ENCODE peak calls at places on chromosomes 1 and 21, in eight cellular contexts. E is endothelial cell of umbilical vein; Q is PC-9; N is fibroblast of lung; X is right lobe of liver; U is adipocyte; V is heart right ventricle; O is CD8-positive, alpha-beta memory T cell. M is an unnamed sample.
A peak's percentile ranks its signal among the peaks of the same experiment; 100 is the strongest.

GRCh38 chr1:27570383-27570755 is 33.6 kb downstream of the AHDC1 start:
- DNase-seq in O (no peak), N (no peak), X (no peak), U (no peak), V (no peak), Q (no peak), E (no peak), M (no peak)

GRCh38 chr21:33289199-33289819 is 23.1 kb downstream of the IL10RB start:
- DNase-seq in E (no peak), Q (no peak), X (no peak), U (peak; percentile 61), N (no peak), O (no peak), V (no peak), M (no peak)

GRCh38 chr1:234753979-234754378 is 144.0 kb upstream of the IRF2BP2 start:
- DNase-seq in U (no peak), E (no peak), O (no peak), V (no peak), N (no peak), X (no peak), Q (no peak), M (no peak)

GRCh38 chr1:197695961-197696360 is 79.3 kb downstream of the DENND1B start:
- DNase-seq in U (peak; percentile 31), O (no peak), V (no peak), X (no peak), E (no peak), N (peak; percentile 47), Q (no peak), M (no peak)

GRCh38 chr21:39251326-39251725 is 62.1 kb downstream of the BRWD1 start:
- DNase-seq in X (no peak), Q (no peak), U (peak; percentile 74), E (peak; percentile 28), N (peak; percentile 63), O (no peak), V (no peak), M (no peak)

GRCh38 chr1:39105061-39105840 is 79.1 kb downstream of the NDUFS5 start:
- DNase-seq in V (peak; percentile 72), O (peak; percentile 60), X (peak; percentile 87), N (peak; percentile 56), U (peak; percentile 89), Q (no peak), E (peak; percentile 60), M (peak; percentile 84)

GRCh38 chr21:45283611-45284455 is 3.9 kb downstream of the POFUT2 start:
- DNase-seq in E (no peak), Q (no peak), O (no peak), X (no peak), V (no peak), U (no peak), N (no peak), M (peak; percentile 38)

GRCh38 chr1:188782220-188782841 is 1695.3 kb downstream of the BRINP3 start:
- DNase-seq in Q (peak; percentile 46), X (no peak), N (peak; percentile 56), E (peak; percentile 31), U (peak; percentile 57), V (no peak), O (no peak), M (no peak)

GRCh38 chr1:30953685-30954084 is 45.1 kb upstream of the SDC3 start:
- DNase-seq in Q (no peak), X (no peak), O (no peak), U (no peak), N (no peak), V (no peak), E (no peak), M (no peak)

GRCh38 chr1:101742513-101742912 is 254.2 kb downstream of the OLFM3 start:
- DNase-seq in Q (no peak), V (no peak), U (no peak), O (no peak), X (no peak), E (no peak), N (no peak), M (no peak)

GRCh38 chr1:185626344-185626743 is 107.8 kb upstream of the HMCN1 start:
- DNase-seq in V (no peak), E (no peak), Q (no peak), O (no peak), U (no peak), N (no peak), X (no peak), M (no peak)

GRCh38 chr1:9190234-9190633 is 44.3 kb upstream of the H6PD start:
- DNase-seq in U (no peak), V (no peak), E (no peak), Q (no peak), O (no peak), N (no peak), X (no peak), M (no peak)

GRCh38 chr1:178684111-178684510 is 40.9 kb upstream of the RALGPS2 start:
- DNase-seq in N (no peak), X (no peak), V (no peak), E (no peak), Q (peak; percentile 49), O (no peak), U (no peak), M (no peak)

GRCh38 chr1:5890346-5891106 is 101.7 kb downstream of the NPHP4 start:
- DNase-seq in U (no peak), O (no peak), X (no peak), V (no peak), Q (no peak), E (no peak), N (no peak), M (peak; percentile 20)

DNA sequence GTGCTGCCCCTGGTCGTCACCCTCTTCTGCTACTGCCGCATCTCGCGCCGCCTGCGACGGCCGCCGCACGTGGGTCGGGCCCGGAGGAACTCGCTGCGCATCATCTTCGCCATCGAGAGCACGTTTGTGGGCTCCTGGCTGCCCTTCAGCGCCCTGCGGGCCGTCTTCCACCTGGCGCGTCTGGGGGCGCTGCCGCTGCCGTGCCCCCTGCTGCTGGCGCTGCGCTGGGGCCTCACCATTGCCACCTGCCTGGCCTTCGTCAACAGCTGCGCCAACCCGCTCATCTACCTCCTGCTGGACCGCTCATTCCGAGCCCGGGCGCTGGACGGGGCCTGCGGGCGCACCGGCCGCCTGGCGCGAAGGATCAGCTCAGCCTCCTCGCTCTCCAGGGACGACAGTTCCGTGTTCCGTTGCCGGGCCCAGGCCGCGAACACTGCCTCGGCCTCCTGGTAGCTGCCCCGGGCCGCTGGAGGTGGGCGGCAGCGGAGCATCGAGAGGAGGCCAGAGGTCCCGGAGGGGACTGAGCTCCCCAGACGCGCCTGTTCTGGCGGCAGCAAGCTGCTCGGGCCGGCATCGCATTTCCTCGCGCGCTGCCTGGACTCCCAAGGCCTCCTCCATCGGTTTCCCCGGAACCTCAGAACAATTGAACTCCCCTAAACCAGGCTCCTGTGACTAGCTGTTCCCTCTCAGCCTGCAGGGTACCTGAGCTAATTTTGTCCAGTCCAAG is 1.1 kb downstream of the GPR25 start:
- DNase-seq in N (no peak), E (no peak), V (no peak), O (no peak), X (no peak), U (no peak), Q (no peak), M (no peak)
- H3K4me1 ChIP-seq in N (no peaks in the 10 kb centered on the region), E (peaks cover 10% of the 10 kb centered on the region), V (peaks cover 12% of the 10 kb centered on the region), O (peaks cover 39% of the 10 kb centered on the region), X (no peaks in the 10 kb centered on the region), U (peaks cover 6% of the 10 kb centered on the region), Q (no peaks in the 10 kb centered on the region), M (peaks cover 14% of the 10 kb centered on the region)

DNA sequence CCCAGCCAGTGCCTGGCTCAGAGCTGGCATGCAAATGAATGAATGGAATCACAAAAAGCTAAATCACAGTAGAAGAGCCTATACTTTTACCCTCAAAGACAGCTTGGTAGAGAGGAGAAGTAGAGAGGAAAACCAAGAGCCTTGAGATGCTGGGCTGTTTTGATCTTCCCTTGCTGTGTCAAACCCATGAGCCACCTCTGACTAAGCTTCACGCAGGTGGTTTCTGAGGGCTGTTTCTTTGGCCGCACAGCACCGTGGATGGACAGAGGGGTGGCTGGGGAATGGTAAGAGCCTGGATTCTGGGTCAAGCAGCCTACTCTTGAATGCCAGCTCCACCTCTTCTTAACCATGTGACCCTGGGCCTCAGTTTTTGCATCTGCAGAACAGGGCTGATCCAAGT is 18.6 kb downstream of the ABCG1 start:
- DNase-seq in X (no peak), Q (no peak), E (no peak), U (no peak), O (peak; percentile 27), N (no peak), V (no peak), M (no peak)
- H3K4me1 ChIP-seq in X (peaks cover 9% of the 10 kb centered on the region), Q (peaks cover 36% of the 10 kb centered on the region), E (peaks cover 26% of the 10 kb centered on the region), U (peaks cover 31% of the 10 kb centered on the region), O (peaks cover 74% of the 10 kb centered on the region), N (peaks cover 12% of the 10 kb centered on the region), V (peaks cover 61% of the 10 kb centered on the region), M (peaks cover 66% of the 10 kb centered on the region)

DNA sequence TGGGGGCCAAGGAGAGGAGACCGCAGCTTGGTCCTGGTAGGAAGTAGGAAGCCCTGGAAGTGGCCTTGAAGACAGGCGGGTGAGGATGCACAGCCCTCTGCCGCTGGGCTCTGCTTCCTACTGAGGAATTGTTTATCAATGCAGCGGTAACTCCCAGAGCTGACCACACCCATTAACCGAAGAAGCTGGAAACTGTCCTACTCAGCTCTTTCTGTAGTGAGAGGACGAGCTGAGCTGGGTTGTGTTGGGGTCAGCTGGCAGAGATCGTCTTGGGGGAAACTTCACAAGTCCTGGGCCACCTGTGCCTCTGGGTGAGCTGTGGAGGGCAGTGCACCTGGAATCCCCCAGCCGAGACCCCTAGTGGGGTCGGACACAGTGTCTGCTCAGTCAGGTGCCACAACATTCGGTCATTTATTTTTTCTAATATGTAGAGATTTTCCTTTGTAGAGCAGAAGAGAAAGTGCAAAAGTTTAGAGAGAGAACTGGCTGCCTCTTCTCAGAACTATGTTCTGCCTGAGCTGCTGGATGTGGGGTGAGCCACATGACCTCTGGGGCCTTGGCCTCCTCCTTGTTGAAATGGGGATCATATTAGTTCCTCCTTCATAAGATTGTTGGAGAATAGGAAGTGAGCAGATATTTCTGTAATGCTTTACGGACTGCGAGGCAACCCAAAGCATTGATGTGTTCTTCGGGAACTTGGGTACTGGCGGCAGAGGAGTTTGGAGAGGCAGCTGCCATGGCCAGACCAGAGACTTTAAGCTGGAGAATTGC is 3.6 kb downstream of the NECAP2 start:
- DNase-seq in U (no peak), Q (no peak), O (no peak), E (no peak), N (no peak), V (no peak), X (no peak), M (no peak)
- H3K4me1 ChIP-seq in U (peaks cover 13% of the 10 kb centered on the region), Q (peaks cover 5% of the 10 kb centered on the region), O (peaks cover 46% of the 10 kb centered on the region), E (peaks cover 12% of the 10 kb centered on the region), N (peaks cover 8% of the 10 kb centered on the region), V (peaks cover 31% of the 10 kb centered on the region), X (no peaks in the 10 kb centered on the region), M (peaks cover 46% of the 10 kb centered on the region)

GRCh38 chr1:41741244-41741643 is 177.5 kb downstream of the HIVEP3 start:
- DNase-seq in O (no peak), E (no peak), X (no peak), V (no peak), U (no peak), Q (no peak), N (no peak), M (no peak)

GRCh38 chr1:41743361-41743760 is 175.4 kb downstream of the HIVEP3 start:
- DNase-seq in X (no peak), E (no peak), Q (no peak), V (no peak), O (no peak), N (peak; percentile 56), U (no peak), M (no peak)

GRCh38 chr1:41740058-41740457 is 178.7 kb downstream of the HIVEP3 start:
- DNase-seq in V (no peak), O (no peak), N (no peak), Q (no peak), E (no peak), X (no peak), U (no peak), M (no peak)

GRCh38 chr1:41740630-41741239 is 178.0 kb downstream of the HIVEP3 start:
- DNase-seq in Q (no peak), V (no peak), U (no peak), X (no peak), N (no peak), E (no peak), O (no peak), M (no peak)

GRCh38 chr1:41742219-41742618 is 176.5 kb downstream of the HIVEP3 start:
- DNase-seq in X (no peak), Q (no peak), E (peak; percentile 27), O (no peak), V (no peak), U (peak; percentile 42), N (peak; percentile 80), M (no peak)
- H3K4me1 ChIP-seq in X (no peaks in the 10 kb centered on the region), Q (no peaks in the 10 kb centered on the region), E (peaks cover 7% of the 10 kb centered on the region), O (peaks cover 34% of the 10 kb centered on the region), V (peaks cover 5% of the 10 kb centered on the region), U (peaks cover 12% of the 10 kb centered on the region), N (peaks cover 17% of the 10 kb centered on the region), M (peaks cover 35% of the 10 kb centered on the region)